ENCODE peak calls at places on chromosomes 6 and 20, in four cellular contexts. P is H1, E is HCT116, K is HepG2. S is an unnamed sample.

GRCh38 chr6:10316327-10316726 is 98.5 kb downstream of the TFAP2A start:
- DNase-seq in P (no peak), E (no peak), K (no peak), S (no peak)

GRCh38 chr6:32195902-32196681 is 3.6 kb upstream of the GPSM3 start:
- DNase-seq in P (peak), E (peak), K (peak), S (peak)

GRCh38 chr6:56851541-56852248 is 103.2 kb upstream of the BEND6 start:
- DNase-seq in P (no peak), E (no peak), K (peak), S (peak)

GRCh38 chr20:62927128-62927705 is 912 bp upstream of the DIDO1 start:
- DNase-seq in P (no peak), E (no peak), K (peak), S (no peak)

GRCh38 chr6:16126881-16127280 is 2.0 kb upstream of the MYLIP start:
- DNase-seq in P (no peak), E (no peak), K (no peak), S (no peak)

GRCh38 chr20:46826343-46826984 is 68.2 kb upstream of the EYA2 start:
- DNase-seq in P (no peak), E (no peak), K (no peak), S (no peak)

GRCh38 chr6:30077218-30077617 is 1.6 kb upstream of the RNF39 start:
- DNase-seq in P (no peak), E (no peak), K (no peak), S (no peak)

GRCh38 chr20:64246616-64247311 is 8.8 kb upstream of the PCMTD2 start:
- DNase-seq in P (no peak), E (no peak), K (no peak), S (no peak)

GRCh38 chr6:107458687-107459282 is 579 bp downstream of the PDSS2 start:
- DNase-seq in P (no peak), E (no peak), K (peak), S (no peak)

GRCh38 chr20:13382786-13383185 is 161.7 kb downstream of the ISM1 start:
- DNase-seq in P (no peak), E (no peak), K (no peak), S (no peak)

GRCh38 chr6:43142101-43142500 is 29.0 kb upstream of the SRF start:
- DNase-seq in P (no peak), E (no peak), K (no peak), S (no peak)

GRCh38 chr20:62980970-62981369 is 25.8 kb downstream of the BHLHE23 start:
- DNase-seq in P (no peak), E (no peak), K (no peak), S (peak)

GRCh38 chr20:51387125-51387865 is 155.2 kb downstream of the NFATC2 start:
- DNase-seq in P (no peak), E (no peak), K (no peak), S (no peak)

GRCh38 chr6:55756711-55757110 is 118.7 kb downstream of the BMP5 start:
- DNase-seq in P (no peak), E (no peak), K (no peak), S (no peak)

GRCh38 chr6:160895562-160895961 is 96.0 kb upstream of the MAP3K4 start:
- DNase-seq in P (no peak), E (no peak), K (no peak), S (no peak)

GRCh38 chr6:42988486-42989020 is 4.2 kb downstream of the PPP2R5D start:
- DNase-seq in P (no peak), E (no peak), K (no peak), S (no peak)

DNA sequence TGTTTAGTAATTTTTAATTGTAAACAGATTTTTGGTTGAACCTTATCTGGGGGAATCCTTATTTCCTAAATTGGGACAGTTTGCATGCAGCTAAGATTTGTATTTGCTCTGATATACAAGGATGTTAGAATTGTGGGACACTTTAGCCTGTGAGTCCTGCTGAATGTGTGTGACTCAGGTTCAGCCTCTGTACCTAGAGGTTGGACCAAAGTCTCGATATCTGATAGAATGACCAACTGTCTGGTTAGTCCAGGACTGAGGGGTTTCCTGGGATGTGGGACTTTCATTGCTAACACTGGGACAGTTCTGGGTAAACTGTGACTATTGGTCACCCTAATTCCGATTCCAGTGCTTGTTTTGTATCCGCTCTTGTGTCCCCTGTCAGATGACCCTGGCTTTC is 20.2 kb upstream of the TULP4 start:
- DNase-seq in P (no peak), E (no peak), K (no peak), S (no peak)
- H3K4me3 ChIP-seq in P (no peak), E (no peak), K (no peak), S (no peak)

GRCh38 chr20:36624068-36624813 is 18.7 kb downstream of the RAB5IF start:
- DNase-seq in P (no peak), E (no peak), K (peak), S (no peak)
- TF ChIP-seq MAX in P (no peak), E (no peak), K (no peak), S (no peak)

GRCh38 chr6:163261361-163261760 is 153.2 kb upstream of the QKI start:
- DNase-seq in P (no peak), E (no peak), K (no peak), S (no peak)
- H3K4me3 ChIP-seq in P (peak), E (no peak), K (no peak), S (no peak)

GRCh38 chr6:148963738-148964137 is 216.9 kb downstream of the UST start:
- DNase-seq in P (no peak), E (no peak), K (no peak), S (no peak)

GRCh38 chr6:148964467-148964866 is 217.6 kb downstream of the UST start:
- DNase-seq in P (no peak), E (no peak), K (no peak), S (no peak)

GRCh38 chr6:148967128-148967527 is 220.3 kb downstream of the UST start:
- DNase-seq in P (no peak), E (no peak), K (no peak), S (no peak)

GRCh38 chr6:148967546-148967945 is 220.7 kb downstream of the UST start:
- DNase-seq in P (no peak), E (no peak), K (no peak), S (no peak)

DNA sequence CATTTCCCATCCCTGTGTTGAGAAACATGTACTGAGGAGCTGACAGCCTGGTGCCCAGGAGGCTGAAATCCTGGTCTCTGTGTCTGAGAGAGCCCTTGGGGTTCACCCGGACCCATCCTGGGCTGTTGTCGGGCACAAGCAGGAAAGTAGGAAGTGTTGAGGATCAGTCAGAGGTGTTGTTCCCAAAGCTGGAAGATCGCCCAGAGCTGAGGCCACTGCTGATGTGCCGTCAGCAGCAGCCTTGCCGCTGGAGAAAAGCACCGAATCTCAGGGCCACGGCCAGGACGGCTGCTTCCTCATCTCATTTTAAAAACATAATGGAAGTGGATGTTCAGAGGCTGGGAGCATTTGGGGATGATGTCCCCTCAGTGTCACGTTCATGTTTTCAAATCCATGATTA is 218.5 kb downstream of the UST start:
- DNase-seq in P (no peak), E (no peak), K (no peak), S (no peak)
- TF ChIP-seq MAX in P (no peak), E (no peak), K (no peak), S (no peak)

DNA sequence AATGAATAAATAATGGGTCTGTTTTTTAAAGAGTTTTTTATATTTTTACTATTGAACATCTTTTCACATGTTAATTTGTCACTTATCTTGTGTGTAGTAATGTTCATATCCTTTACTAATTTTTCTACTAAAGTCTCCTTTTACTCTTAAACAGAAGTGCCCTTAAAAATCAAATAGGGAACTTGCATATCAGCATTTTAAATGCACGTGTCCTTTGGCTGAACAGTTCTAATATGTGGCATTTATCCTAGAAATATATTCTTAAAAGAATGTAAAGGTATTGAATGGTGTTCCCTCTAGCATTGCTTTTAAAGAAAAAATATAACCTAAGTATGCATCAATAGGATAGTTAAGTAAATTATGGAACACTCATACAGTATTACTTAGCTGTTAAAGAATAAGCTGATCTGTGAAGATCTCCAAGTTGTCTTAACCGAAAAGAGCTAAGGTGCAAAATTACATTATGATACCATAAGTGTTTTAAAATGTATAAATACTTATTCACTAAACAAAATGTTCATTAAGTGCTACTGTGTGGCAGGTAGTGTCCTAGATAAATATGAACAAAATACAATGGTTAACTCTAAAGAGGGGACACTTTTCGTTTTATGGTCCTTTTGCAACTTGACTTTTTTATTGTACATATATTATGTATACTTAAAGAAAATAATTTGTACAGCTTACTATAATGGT is 631 bp upstream of the PGBD1 start:
- DNase-seq in P (no peak), E (no peak), K (no peak), S (no peak)
- H3K4me3 ChIP-seq in P (peak), E (peak), K (peak), S (peak)

DNA sequence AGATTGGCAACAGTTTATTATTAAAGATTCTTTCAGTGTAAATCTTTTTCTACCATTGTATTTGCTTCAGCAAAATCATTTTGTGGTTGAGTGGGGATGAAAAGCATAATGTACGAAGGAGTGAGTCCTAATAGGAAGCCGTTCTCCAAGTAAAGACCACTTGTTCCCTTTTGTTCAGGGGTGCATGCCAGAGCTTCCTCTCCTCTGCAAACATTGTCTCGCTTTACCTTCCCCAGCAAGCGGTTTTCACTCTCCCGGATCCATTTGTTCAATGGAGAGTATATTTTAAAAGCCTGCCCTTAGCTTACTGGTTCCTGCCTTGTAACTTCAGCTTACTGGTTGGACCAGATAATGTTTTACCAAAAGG is 67.8 kb upstream of the XRN2 start:
- DNase-seq in P (no peak), E (no peak), K (no peak), S (no peak)
- TF ChIP-seq MAX in P (no peak), E (no peak), K (no peak), S (no peak)

DNA sequence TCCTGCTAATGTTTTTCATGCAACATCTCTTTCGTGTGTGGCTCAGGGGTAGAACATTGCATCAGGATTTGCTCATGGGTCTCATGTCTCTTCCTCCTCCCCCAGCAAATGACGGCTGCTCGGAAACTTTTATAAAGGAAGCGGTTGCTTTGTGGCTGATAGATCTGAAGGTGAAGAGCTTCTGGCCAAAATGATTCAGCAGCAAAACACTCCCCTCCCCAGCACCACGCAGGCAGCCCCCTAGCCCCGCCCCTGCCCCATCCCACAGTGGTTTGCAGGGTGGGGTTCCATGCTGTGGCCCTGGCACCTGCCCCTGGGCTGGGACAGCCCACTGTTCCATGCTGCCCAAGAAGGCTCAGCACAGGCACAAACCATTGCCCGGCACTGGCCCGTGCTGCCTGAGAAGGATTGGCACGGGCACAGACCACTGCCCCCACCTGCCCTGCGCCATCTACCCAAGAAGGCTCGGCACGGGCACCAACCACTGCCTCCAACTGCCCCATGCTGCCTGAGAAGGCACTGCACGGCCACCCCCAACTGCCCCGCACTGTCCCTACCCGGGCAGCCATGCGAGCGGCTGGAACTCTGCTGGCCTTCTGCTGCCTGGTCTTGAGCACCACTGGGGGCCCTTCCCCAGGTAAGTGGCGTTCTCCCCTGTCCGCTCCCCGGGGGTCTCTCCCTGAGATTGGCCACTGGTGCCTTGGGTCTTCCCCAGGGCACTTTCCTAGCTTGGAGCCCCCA is at the start of gene CST7:
- DNase-seq in P (no peak), E (no peak), K (no peak), S (peak)
- H3K4me3 ChIP-seq in P (no peak), E (no peak), K (no peak), S (peak)

GRCh38 chr6:88871498-88871897 is 91.9 kb downstream of the RNGTT start:
- DNase-seq in P (no peak), E (no peak), K (no peak), S (no peak)

GRCh38 chr6:88868559-88868860 is 94.9 kb downstream of the RNGTT start:
- DNase-seq in P (no peak), E (no peak), K (no peak), S (no peak)

GRCh38 chr6:88870728-88871330 is 92.6 kb downstream of the RNGTT start:
- DNase-seq in P (no peak), E (peak), K (peak), S (peak)

GRCh38 chr6:88867841-88868558 is 95.4 kb downstream of the RNGTT start:
- DNase-seq in P (no peak), E (no peak), K (no peak), S (no peak)

DNA sequence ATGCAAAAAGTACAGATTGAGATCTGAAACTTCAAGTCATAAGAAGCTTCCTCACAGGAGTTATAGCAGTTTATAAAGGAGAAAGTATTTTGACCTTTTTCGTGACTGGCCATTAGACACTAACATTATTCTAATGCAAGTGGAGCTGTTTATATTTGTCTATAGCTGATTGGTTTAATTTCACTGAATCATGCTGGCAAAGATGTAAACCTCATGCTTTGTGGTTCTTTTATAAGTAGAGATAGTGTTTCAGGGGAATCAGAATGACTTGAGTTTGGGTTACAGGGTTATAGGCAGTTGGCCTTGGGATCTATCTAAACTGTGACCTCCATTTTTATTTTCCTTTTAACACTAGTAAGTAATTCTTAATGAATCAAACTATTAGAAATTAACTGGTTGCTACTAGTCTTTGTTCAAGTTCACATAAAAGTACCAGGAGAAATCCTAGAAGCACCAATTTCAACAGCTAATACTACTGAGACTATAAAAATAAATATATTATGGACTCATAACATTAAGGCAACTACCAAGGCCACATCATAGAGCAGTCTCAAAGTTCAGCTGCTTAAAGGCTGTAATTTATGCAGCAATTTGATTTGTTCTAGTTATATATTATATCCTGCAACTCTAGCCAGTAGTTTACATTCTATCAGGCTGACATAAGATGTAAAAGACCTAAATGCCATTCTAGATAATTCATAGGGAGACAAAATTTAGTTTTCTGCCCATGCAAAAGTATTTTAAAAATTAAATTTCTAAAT is 94.0 kb downstream of the RNGTT start:
- DNase-seq in P (no peak), E (no peak), K (no peak), S (no peak)
- TF ChIP-seq MAX in P (no peak), E (no peak), K (no peak), S (no peak)